ENCODE peak calls at places on chromosomes 12 and 14, in five cellular contexts. T is nucleus accumbens; X is Kasumi-1; M is AG08395; B is stimulated activated CD4-positive, alpha-beta T cell treated with anti-CD3 and anti-CD28 coated beads, TNF-alpha, amount 100 ng/mL, for 1 hour. O is an unnamed sample.

GRCh38 chr14:81193924-81194633 is 26.7 kb downstream of the GTF2A1 start:
- DNase-seq in T (no peak), X (no peak), M (no peak), B (no peak), O (no peak)

GRCh38 chr12:82176016-82176415 is 182.2 kb downstream of the CCDC59 start:
- DNase-seq in T (no peak), X (no peak), M (no peak), B (no peak), O (no peak)

GRCh38 chr14:56590535-56590951 is 10.9 kb downstream of the TMEM260 start:
- DNase-seq in T (no peak), X (no peak), M (no peak), B (no peak), O (no peak)

GRCh38 chr14:88804035-88804434 is 11.3 kb upstream of the EML5 start:
- DNase-seq in T (no peak), X (no peak), M (no peak), B (no peak), O (no peak)

GRCh38 chr12:10364839-10365681 is 24.8 kb downstream of the KLRK1 start:
- DNase-seq in T (peak; percentile 45), X (peak; percentile 42), M (peak; percentile 67), B (no peak), O (peak; percentile 86)

GRCh38 chr12:7431993-7432685 is 11.8 kb downstream of the CD163L1 start:
- DNase-seq in T (no peak), X (no peak), M (peak; percentile 9), B (no peak), O (no peak)

GRCh38 chr12:4014858-4015224 is 141.6 kb upstream of the PARP11 start:
- DNase-seq in T (no peak), X (no peak), M (no peak), B (no peak), O (no peak)

GRCh38 chr14:74658535-74659130 is 46.6 kb upstream of the LTBP2 start:
- DNase-seq in T (no peak), X (no peak), M (peak; percentile 48), B (no peak), O (no peak)

GRCh38 chr12:111413442-111414086 is 7.8 kb downstream of the SH2B3 start:
- DNase-seq in T (no peak), X (no peak), M (peak; percentile 61), B (no peak), O (no peak)

GRCh38 chr12:53062011-53062961 is 12.4 kb downstream of the TNS2 start:
- DNase-seq in T (no peak), X (no peak), M (no peak), B (no peak), O (no peak)

GRCh38 chr12:92134638-92135274 is 10.9 kb downstream of the BTG1 start:
- DNase-seq in T (no peak), X (no peak), M (peak; percentile 63), B (no peak), O (no peak)

GRCh38 chr12:68971404-68971803 is 38.4 kb upstream of the CPM start:
- DNase-seq in T (no peak), X (no peak), M (peak; percentile 65), B (no peak), O (no peak)

O was measured in NCI-H1048.